ENCODE peak calls at places on chromosome 21, in nine cellular contexts. One of them, this sample, is unnamed.

GRCh38 chr21:30337644-30338170 is at the start of gene KRTAP27-1:
- DNase-seq in fibroblast of lung: no peak
- DNase-seq in cardiac fibroblast: no peak
- DNase-seq in effector CD4-positive, alpha-beta T cell: no peak
- DNase-seq in GOT3: no peak
- DNase-seq in RPMI8226: no peak
- DNase-seq in stimulated activated CD8-positive, alpha-beta memory T cell treated with anti-CD3 and anti-CD28 coated beads, Interleukin-15, amount 100 ng/mL, for 1 hour: no peak
- DNase-seq in lower leg skin: no peak
- DNase-seq in iPS-NIHi11: no peak
- DNase-seq in this sample: no peak

GRCh38 chr21:44275041-44275440 is 10.6 kb upstream of the AIRE start:
- DNase-seq in fibroblast of lung: no peak
- DNase-seq in cardiac fibroblast: no peak
- DNase-seq in effector CD4-positive, alpha-beta T cell: no peak
- DNase-seq in GOT3: no peak
- DNase-seq in RPMI8226: no peak
- DNase-seq in stimulated activated CD8-positive, alpha-beta memory T cell treated with anti-CD3 and anti-CD28 coated beads, Interleukin-15, amount 100 ng/mL, for 1 hour: no peak
- DNase-seq in lower leg skin: no peak
- DNase-seq in iPS-NIHi11: no peak
- DNase-seq in this sample: no peak

GRCh38 chr21:45299026-45299863 is 11.6 kb upstream of the POFUT2 start:
- DNase-seq in fibroblast of lung: no peak
- DNase-seq in cardiac fibroblast: peak
- DNase-seq in effector CD4-positive, alpha-beta T cell: no peak
- DNase-seq in GOT3: no peak
- DNase-seq in RPMI8226: no peak
- DNase-seq in stimulated activated CD8-positive, alpha-beta memory T cell treated with anti-CD3 and anti-CD28 coated beads, Interleukin-15, amount 100 ng/mL, for 1 hour: no peak
- DNase-seq in lower leg skin: no peak
- DNase-seq in iPS-NIHi11: no peak
- DNase-seq in this sample: no peak

GRCh38 chr21:45262041-45262581 is 25.6 kb downstream of the POFUT2 start:
- DNase-seq in fibroblast of lung: no peak
- DNase-seq in cardiac fibroblast: no peak
- DNase-seq in effector CD4-positive, alpha-beta T cell: no peak
- DNase-seq in GOT3: no peak
- DNase-seq in RPMI8226: no peak
- DNase-seq in stimulated activated CD8-positive, alpha-beta memory T cell treated with anti-CD3 and anti-CD28 coated beads, Interleukin-15, amount 100 ng/mL, for 1 hour: no peak
- DNase-seq in lower leg skin: no peak
- DNase-seq in iPS-NIHi11: no peak
- DNase-seq in this sample: no peak

GRCh38 chr21:44517175-44517899 is 22.7 kb downstream of the KRTAP10-1 start:
- DNase-seq in fibroblast of lung: peak
- DNase-seq in cardiac fibroblast: peak
- DNase-seq in effector CD4-positive, alpha-beta T cell: no peak
- DNase-seq in GOT3: no peak
- DNase-seq in RPMI8226: peak
- DNase-seq in stimulated activated CD8-positive, alpha-beta memory T cell treated with anti-CD3 and anti-CD28 coated beads, Interleukin-15, amount 100 ng/mL, for 1 hour: no peak
- DNase-seq in lower leg skin: no peak
- DNase-seq in iPS-NIHi11: peak
- DNase-seq in this sample: no peak

GRCh38 chr21:37914211-37914900 is 1.9 kb downstream of the KCNJ6 start:
- DNase-seq in fibroblast of lung: peak
- DNase-seq in cardiac fibroblast: peak
- DNase-seq in effector CD4-positive, alpha-beta T cell: no peak
- DNase-seq in GOT3: no peak
- DNase-seq in RPMI8226: peak
- DNase-seq in stimulated activated CD8-positive, alpha-beta memory T cell treated with anti-CD3 and anti-CD28 coated beads, Interleukin-15, amount 100 ng/mL, for 1 hour: no peak
- DNase-seq in lower leg skin: no peak
- DNase-seq in iPS-NIHi11: peak
- DNase-seq in this sample: peak

GRCh38 chr21:43591468-43592050 is 67.7 kb downstream of the HSF2BP start:
- DNase-seq in fibroblast of lung: no peak
- DNase-seq in cardiac fibroblast: peak
- DNase-seq in effector CD4-positive, alpha-beta T cell: no peak
- DNase-seq in GOT3: no peak
- DNase-seq in RPMI8226: no peak
- DNase-seq in stimulated activated CD8-positive, alpha-beta memory T cell treated with anti-CD3 and anti-CD28 coated beads, Interleukin-15, amount 100 ng/mL, for 1 hour: no peak
- DNase-seq in lower leg skin: no peak
- DNase-seq in iPS-NIHi11: no peak
- DNase-seq in this sample: no peak

GRCh38 chr21:45869121-45870007 is 112.2 kb upstream of the COL6A1 start:
- DNase-seq in fibroblast of lung: peak
- DNase-seq in cardiac fibroblast: peak
- DNase-seq in effector CD4-positive, alpha-beta T cell: no peak
- DNase-seq in GOT3: no peak
- DNase-seq in RPMI8226: no peak
- DNase-seq in stimulated activated CD8-positive, alpha-beta memory T cell treated with anti-CD3 and anti-CD28 coated beads, Interleukin-15, amount 100 ng/mL, for 1 hour: no peak
- DNase-seq in lower leg skin: no peak
- DNase-seq in iPS-NIHi11: no peak
- DNase-seq in this sample: peak

GRCh38 chr21:46055863-46056281 is 42.0 kb upstream of the COL6A2 start:
- DNase-seq in fibroblast of lung: peak
- DNase-seq in cardiac fibroblast: peak
- DNase-seq in effector CD4-positive, alpha-beta T cell: no peak
- DNase-seq in GOT3: no peak
- DNase-seq in RPMI8226: no peak
- DNase-seq in stimulated activated CD8-positive, alpha-beta memory T cell treated with anti-CD3 and anti-CD28 coated beads, Interleukin-15, amount 100 ng/mL, for 1 hour: no peak
- DNase-seq in lower leg skin: no peak
- DNase-seq in iPS-NIHi11: no peak
- DNase-seq in this sample: no peak

GRCh38 chr21:43208561-43209332 is 39.9 kb downstream of the CRYAA start:
- DNase-seq in fibroblast of lung: no peak
- DNase-seq in cardiac fibroblast: no peak
- DNase-seq in effector CD4-positive, alpha-beta T cell: no peak
- DNase-seq in GOT3: no peak
- DNase-seq in RPMI8226: no peak
- DNase-seq in stimulated activated CD8-positive, alpha-beta memory T cell treated with anti-CD3 and anti-CD28 coated beads, Interleukin-15, amount 100 ng/mL, for 1 hour: no peak
- DNase-seq in lower leg skin: peak
- DNase-seq in iPS-NIHi11: no peak
- DNase-seq in this sample: no peak

GRCh38 chr21:28521932-28522826 is 470.5 kb downstream of the LTN1 start:
- DNase-seq in fibroblast of lung: peak
- DNase-seq in cardiac fibroblast: peak
- DNase-seq in effector CD4-positive, alpha-beta T cell: no peak
- DNase-seq in GOT3: no peak
- DNase-seq in RPMI8226: peak
- DNase-seq in stimulated activated CD8-positive, alpha-beta memory T cell treated with anti-CD3 and anti-CD28 coated beads, Interleukin-15, amount 100 ng/mL, for 1 hour: no peak
- DNase-seq in lower leg skin: no peak
- DNase-seq in iPS-NIHi11: peak
- DNase-seq in this sample: peak

GRCh38 chr21:14603202-14603601 is 57.1 kb upstream of the SAMSN1 start:
- DNase-seq in fibroblast of lung: peak
- DNase-seq in cardiac fibroblast: peak
- DNase-seq in effector CD4-positive, alpha-beta T cell: no peak
- DNase-seq in GOT3: no peak
- DNase-seq in RPMI8226: no peak
- DNase-seq in stimulated activated CD8-positive, alpha-beta memory T cell treated with anti-CD3 and anti-CD28 coated beads, Interleukin-15, amount 100 ng/mL, for 1 hour: no peak
- DNase-seq in lower leg skin: no peak
- DNase-seq in iPS-NIHi11: no peak
- DNase-seq in this sample: peak

GRCh38 chr21:15063081-15063820 is 1.5 kb downstream of the NRIP1 start:
- DNase-seq in fibroblast of lung: peak
- DNase-seq in cardiac fibroblast: no peak
- DNase-seq in effector CD4-positive, alpha-beta T cell: no peak
- DNase-seq in GOT3: no peak
- DNase-seq in RPMI8226: no peak
- DNase-seq in stimulated activated CD8-positive, alpha-beta memory T cell treated with anti-CD3 and anti-CD28 coated beads, Interleukin-15, amount 100 ng/mL, for 1 hour: no peak
- DNase-seq in lower leg skin: no peak
- DNase-seq in iPS-NIHi11: no peak
- DNase-seq in this sample: no peak

GRCh38 chr21:33975548-33976081 is 60.0 kb upstream of the ATP5PO start:
- DNase-seq in fibroblast of lung: peak
- DNase-seq in cardiac fibroblast: no peak
- DNase-seq in effector CD4-positive, alpha-beta T cell: peak
- DNase-seq in GOT3: no peak
- DNase-seq in RPMI8226: peak
- DNase-seq in stimulated activated CD8-positive, alpha-beta memory T cell treated with anti-CD3 and anti-CD28 coated beads, Interleukin-15, amount 100 ng/mL, for 1 hour: peak
- DNase-seq in lower leg skin: no peak
- DNase-seq in iPS-NIHi11: no peak
- DNase-seq in this sample: peak

GRCh38 chr21:36909423-36909822 is 57.0 kb downstream of the HLCS start:
- DNase-seq in fibroblast of lung: peak
- DNase-seq in cardiac fibroblast: no peak
- DNase-seq in effector CD4-positive, alpha-beta T cell: no peak
- DNase-seq in GOT3: no peak
- DNase-seq in RPMI8226: no peak
- DNase-seq in stimulated activated CD8-positive, alpha-beta memory T cell treated with anti-CD3 and anti-CD28 coated beads, Interleukin-15, amount 100 ng/mL, for 1 hour: no peak
- DNase-seq in lower leg skin: no peak
- DNase-seq in iPS-NIHi11: no peak
- DNase-seq in this sample: no peak

GRCh38 chr21:35232545-35233176 is 183.6 kb upstream of the RUNX1 start:
- DNase-seq in fibroblast of lung: peak
- DNase-seq in cardiac fibroblast: peak
- DNase-seq in effector CD4-positive, alpha-beta T cell: no peak
- DNase-seq in GOT3: no peak
- DNase-seq in RPMI8226: no peak
- DNase-seq in stimulated activated CD8-positive, alpha-beta memory T cell treated with anti-CD3 and anti-CD28 coated beads, Interleukin-15, amount 100 ng/mL, for 1 hour: no peak
- DNase-seq in lower leg skin: no peak
- DNase-seq in iPS-NIHi11: no peak
- DNase-seq in this sample: no peak

GRCh38 chr21:32334980-32335471 is 36.4 kb downstream of the MRAP start:
- DNase-seq in fibroblast of lung: peak
- DNase-seq in cardiac fibroblast: peak
- DNase-seq in effector CD4-positive, alpha-beta T cell: no peak
- DNase-seq in GOT3: no peak
- DNase-seq in RPMI8226: no peak
- DNase-seq in stimulated activated CD8-positive, alpha-beta memory T cell treated with anti-CD3 and anti-CD28 coated beads, Interleukin-15, amount 100 ng/mL, for 1 hour: no peak
- DNase-seq in lower leg skin: no peak
- DNase-seq in iPS-NIHi11: peak
- DNase-seq in this sample: peak

GRCh38 chr21:17371470-17371869 is 141.4 kb upstream of the CXADR start:
- DNase-seq in fibroblast of lung: peak
- DNase-seq in cardiac fibroblast: peak
- DNase-seq in effector CD4-positive, alpha-beta T cell: no peak
- DNase-seq in GOT3: no peak
- DNase-seq in RPMI8226: no peak
- DNase-seq in stimulated activated CD8-positive, alpha-beta memory T cell treated with anti-CD3 and anti-CD28 coated beads, Interleukin-15, amount 100 ng/mL, for 1 hour: no peak
- DNase-seq in lower leg skin: no peak
- DNase-seq in iPS-NIHi11: no peak
- DNase-seq in this sample: peak

GRCh38 chr21:36159356-36159921 is 2.8 kb downstream of the DOP1B start:
- DNase-seq in fibroblast of lung: no peak
- DNase-seq in cardiac fibroblast: no peak
- DNase-seq in effector CD4-positive, alpha-beta T cell: no peak
- DNase-seq in GOT3: no peak
- DNase-seq in RPMI8226: no peak
- DNase-seq in stimulated activated CD8-positive, alpha-beta memory T cell treated with anti-CD3 and anti-CD28 coated beads, Interleukin-15, amount 100 ng/mL, for 1 hour: no peak
- DNase-seq in lower leg skin: no peak
- DNase-seq in iPS-NIHi11: no peak
- DNase-seq in this sample: no peak

GRCh38 chr21:42618713-42619112 is 34.7 kb upstream of the PDE9A start:
- DNase-seq in fibroblast of lung: no peak
- DNase-seq in cardiac fibroblast: no peak
- DNase-seq in effector CD4-positive, alpha-beta T cell: no peak
- DNase-seq in GOT3: no peak
- DNase-seq in RPMI8226: peak
- DNase-seq in stimulated activated CD8-positive, alpha-beta memory T cell treated with anti-CD3 and anti-CD28 coated beads, Interleukin-15, amount 100 ng/mL, for 1 hour: no peak
- DNase-seq in lower leg skin: no peak
- DNase-seq in iPS-NIHi11: no peak
- DNase-seq in this sample: no peak

GRCh38 chr21:38819719-38820147 is 14.0 kb downstream of the ETS2 start:
- DNase-seq in fibroblast of lung: peak
- DNase-seq in cardiac fibroblast: no peak
- DNase-seq in effector CD4-positive, alpha-beta T cell: no peak
- DNase-seq in GOT3: no peak
- DNase-seq in RPMI8226: no peak
- DNase-seq in stimulated activated CD8-positive, alpha-beta memory T cell treated with anti-CD3 and anti-CD28 coated beads, Interleukin-15, amount 100 ng/mL, for 1 hour: no peak
- DNase-seq in lower leg skin: no peak
- DNase-seq in iPS-NIHi11: peak
- DNase-seq in this sample: peak

GRCh38 chr21:38478782-38479181 is 19.5 kb downstream of the ERG start:
- DNase-seq in fibroblast of lung: peak
- DNase-seq in cardiac fibroblast: peak
- DNase-seq in effector CD4-positive, alpha-beta T cell: no peak
- DNase-seq in GOT3: no peak
- DNase-seq in RPMI8226: no peak
- DNase-seq in stimulated activated CD8-positive, alpha-beta memory T cell treated with anti-CD3 and anti-CD28 coated beads, Interleukin-15, amount 100 ng/mL, for 1 hour: no peak
- DNase-seq in lower leg skin: no peak
- DNase-seq in iPS-NIHi11: no peak
- DNase-seq in this sample: no peak

GRCh38 chr21:35136586-35137254 is 87.6 kb upstream of the RUNX1 start:
- DNase-seq in fibroblast of lung: peak
- DNase-seq in cardiac fibroblast: peak
- DNase-seq in effector CD4-positive, alpha-beta T cell: no peak
- DNase-seq in GOT3: no peak
- DNase-seq in RPMI8226: no peak
- DNase-seq in stimulated activated CD8-positive, alpha-beta memory T cell treated with anti-CD3 and anti-CD28 coated beads, Interleukin-15, amount 100 ng/mL, for 1 hour: no peak
- DNase-seq in lower leg skin: no peak
- DNase-seq in iPS-NIHi11: no peak
- DNase-seq in this sample: peak